ENCODE peak calls at places on chromosomes 5 and 9, in four cellular contexts. Z, V, F and G are unnamed samples.

GRCh38 chr5:38060354-38060753 is 198.0 kb upstream of the EGFLAM start:
- DNase-seq in V (no peak), Z (no peak), F (no peak), G (no peak)

GRCh38 chr5:141697586-141697985 is 15.6 kb upstream of the ARAP3 start:
- DNase-seq in F (no peak), V (no peak), Z (no peak), G (no peak)

GRCh38 chr5:156330141-156330870 is 3.3 kb downstream of the SGCD start:
- DNase-seq in V (no peak), Z (no peak), F (no peak), G (no peak)

GRCh38 chr9:93667006-93667405 is 90.6 kb downstream of the PHF2 start:
- DNase-seq in V (no peak), Z (no peak), F (peak), G (no peak)

GRCh38 chr9:122978586-122978985 is 37.8 kb downstream of the RABGAP1 start:
- DNase-seq in Z (no peak), F (no peak), V (no peak), G (no peak)

GRCh38 chr9:84711936-84712335 is 42.4 kb downstream of the NTRK2 start:
- DNase-seq in F (peak), V (peak), Z (no peak), G (no peak)

GRCh38 chr9:92206490-92206889 is 87.0 kb downstream of the IARS1 start:
- DNase-seq in F (no peak), Z (no peak), V (no peak), G (no peak)

GRCh38 chr9:124488641-124489040 is 18.6 kb downstream of the NR5A1 start:
- DNase-seq in F (no peak), V (no peak), Z (no peak), G (no peak)

GRCh38 chr5:21823076-21823574 is 1030.0 kb downstream of the CDH12 start:
- DNase-seq in V (no peak), F (no peak), Z (no peak), G (no peak)

GRCh38 chr9:138122676-138123075 is 245.1 kb downstream of the CACNA1B start:
- DNase-seq in F (no peak), V (no peak), Z (no peak), G (no peak)

GRCh38 chr9:94846739-94847138 is 120.2 kb downstream of the AOPEP start:
- DNase-seq in F (no peak), V (no peak), Z (no peak), G (no peak)

GRCh38 chr5:61423487-61424157 is 91.6 kb downstream of the ZSWIM6 start:
- DNase-seq in V (no peak), F (no peak), Z (no peak), G (no peak)

GRCh38 chr5:145072880-145073279 is 762.3 kb downstream of the PRELID2 start:
- DNase-seq in V (no peak), F (no peak), Z (no peak), G (no peak)

GRCh38 chr5:177491429-177491945 is 5.9 kb downstream of the PDLIM7 start:
- DNase-seq in Z (peak), V (no peak), F (peak), G (no peak)

GRCh38 chr9:120265791-120266190 is 314.2 kb downstream of the CDK5RAP2 start:
- DNase-seq in Z (no peak), F (no peak), V (no peak), G (no peak)

GRCh38 chr5:176535101-176535654 is 2.0 kb downstream of the RNF44 start:
- DNase-seq in V (no peak), Z (no peak), F (no peak), G (no peak)

GRCh38 chr5:71834575-71834974 is 115.5 kb downstream of the CARTPT start:
- DNase-seq in V (no peak), Z (no peak), F (no peak), G (no peak)

GRCh38 chr5:139949710-139950109 is 93.4 kb downstream of the NRG2 start:
- DNase-seq in V (no peak), Z (no peak), F (no peak), G (no peak)

GRCh38 chr5:173848986-173849596 is 39.1 kb upstream of the CPEB4 start:
- DNase-seq in Z (no peak), V (no peak), F (no peak), G (no peak)

GRCh38 chr5:107869459-107870115 is 198.8 kb upstream of the EFNA5 start:
- DNase-seq in Z (no peak), F (no peak), V (no peak), G (no peak)

GRCh38 chr9:134918646-134919045 is 934 bp upstream of the FCN1 start:
- DNase-seq in V (no peak), F (peak), Z (no peak), G (no peak)

GRCh38 chr5:1338518-1339070 is 6.3 kb downstream of the CLPTM1L start:
- DNase-seq in Z (no peak), V (no peak), F (no peak), G (no peak)

GRCh38 chr9:137021979-137022619 is 5.9 kb downstream of the ABCA2 start:
- DNase-seq in F (no peak), V (peak), Z (no peak), G (peak)

GRCh38 chr9:136943291-136944093 is 1.0 kb downstream of the FBXW5 start:
- DNase-seq in F (peak), Z (peak), V (no peak), G (no peak)

GRCh38 chr9:137042751-137043727 is 2.9 kb downstream of the NPDC1 start:
- DNase-seq in V (no peak), F (no peak), Z (no peak), G (no peak)

GRCh38 chr9:127543973-127544533 is 68.0 kb upstream of the STXBP1 start:
- DNase-seq in F (no peak), Z (no peak), V (no peak), G (no peak)

GRCh38 chr5:109992264-109992915 is 302.7 kb downstream of the MAN2A1 start:
- DNase-seq in Z (no peak), V (no peak), F (no peak), G (no peak)

GRCh38 chr5:173235499-173236394 is 741 bp upstream of the NKX2-5 start:
- DNase-seq in Z (no peak), F (no peak), V (no peak), G (no peak)

GRCh38 chr9:81556923-81557322 is 132.4 kb downstream of the TLE1 start:
- DNase-seq in F (no peak), V (no peak), Z (no peak), G (no peak)

GRCh38 chr5:89849819-89850515 is 559.6 kb downstream of the CETN3 start:
- DNase-seq in V (no peak), Z (no peak), F (no peak), G (no peak)

GRCh38 chr5:80141147-80141671 is 106.1 kb downstream of the THBS4 start:
- DNase-seq in F (peak), V (peak), Z (peak), G (no peak)

GRCh38 chr9:119697996-119698395 is 328.8 kb upstream of the BRINP1 start:
- DNase-seq in V (no peak), Z (no peak), F (no peak), G (no peak)

GRCh38 chr9:110131499-110131898 is 76.5 kb downstream of the C9orf152 start:
- DNase-seq in F (no peak), Z (no peak), V (no peak), G (no peak)

GRCh38 chr5:31186672-31187267 is 6.7 kb upstream of the CDH6 start:
- DNase-seq in F (no peak), Z (no peak), V (no peak), G (no peak)

GRCh38 chr9:101027733-101028345 is 688 bp upstream of the PLPPR1 start:
- DNase-seq in F (no peak), V (no peak), Z (no peak), G (no peak)

GRCh38 chr5:148833122-148833521 is 6.7 kb downstream of the ADRB2 start:
- DNase-seq in F (no peak), V (no peak), Z (no peak), G (no peak)

GRCh38 chr5:76372320-76373054 is 30.6 kb upstream of the IQGAP2 start:
- DNase-seq in V (no peak), F (no peak), Z (no peak), G (no peak)

GRCh38 chr5:54533541-54534179 is 16.1 kb downstream of the SNX18 start:
- DNase-seq in F (no peak), V (peak), Z (no peak), G (no peak)